ENCODE peak calls at places on chromosome 13, in five cellular contexts. Z is EL, G is GM23248, X is T-helper 2 cell, M is ACHN. N is an unnamed sample.

GRCh38 chr13:46489586-46490023 is 63.4 kb upstream of the LRCH1 start:
- DNase-seq in Z (peak), G (peak), X (no peak), M (peak), N (peak)

GRCh38 chr13:78137404-78138142 is 218.9 kb upstream of the EDNRB start:
- DNase-seq in Z (peak), G (peak), X (no peak), M (peak), N (peak)

GRCh38 chr13:84037937-84038464 is 155.7 kb upstream of the SLITRK1 start:
- DNase-seq in Z (no peak), G (no peak), X (no peak), M (no peak), N (no peak)

GRCh38 chr13:63938851-63939250 is 2523.2 kb upstream of the PCDH20 start:
- DNase-seq in Z (peak), G (no peak), X (no peak), M (no peak), N (peak)

GRCh38 chr13:75258159-75258782 is 223.7 kb downstream of the TBC1D4 start:
- DNase-seq in Z (peak), G (peak), X (no peak), M (peak), N (peak)

GRCh38 chr13:97914537-97914936 is 38.9 kb upstream of the IPO5 start:
- DNase-seq in Z (peak), G (peak), X (no peak), M (no peak), N (peak)

GRCh38 chr13:76954568-76954967 is 6.3 kb downstream of the ACOD1 start:
- DNase-seq in Z (no peak), G (peak), X (no peak), M (no peak), N (no peak)

GRCh38 chr13:45847554-45848224 is 3.9 kb downstream of the SIAH3 start:
- DNase-seq in Z (no peak), G (no peak), X (no peak), M (peak), N (no peak)

N was measured in fibroblast of mammary gland.